ENCODE peak calls at places on chromosomes 4 and X, in seven cellular contexts. P is Peyer's patch; M is CD8-positive, alpha-beta T cell; R is transverse colon; N is K562; C is fibroblast of lung; G is aorta. I is an unnamed sample. For H3K36me3, the result is how much of the 10 kb centered on the place peaks cover.

GRCh38 chr4:107734120-107734519 is 14.1 kb upstream of the PAPSS1 start:
- DNase-seq in R (no peak), N (peak), C (no peak), P (no peak), G (no peak), M (no peak), I (no peak)

GRCh38 chr4:153483432-153484418 is 17.6 kb downstream of the TMEM131L start:
- DNase-seq in N (no peak), P (no peak), R (no peak), M (no peak), C (peak), G (no peak), I (no peak)

GRCh38 chr4:16289872-16290554 is 63.7 kb upstream of the TAPT1 start:
- DNase-seq in C (peak), N (peak), G (no peak), P (no peak), M (no peak), R (no peak), I (no peak)

GRCh38 chrX:113947548-113947947 is 636.3 kb upstream of the HTR2C start:
- DNase-seq in P (no peak), M (no peak), G (no peak), R (no peak), N (peak), C (no peak), I (no peak)

GRCh38 chr4:182344968-182345367 is 101.8 kb downstream of the TENM3 start:
- DNase-seq in N (no peak), G (no peak), P (no peak), C (no peak), M (no peak), R (no peak), I (no peak)

GRCh38 chr4:2042207-2042946 is 16.8 kb upstream of the NAT8L start:
- DNase-seq in M (no peak), P (peak), R (peak), C (no peak), G (peak), N (peak), I (no peak)

GRCh38 chr4:2291705-2292651 is 30.1 kb upstream of the MXD4 start:
- DNase-seq in N (no peak), P (peak), C (no peak), R (no peak), G (peak), M (peak), I (no peak)

GRCh38 chr4:3316146-3316545 is 23.3 kb downstream of the RGS12 start:
- DNase-seq in N (no peak), M (peak), P (peak), G (peak), C (no peak), R (no peak), I (no peak)

GRCh38 chr4:127179451-127180087 is 453.2 kb upstream of the INTU start:
- DNase-seq in P (no peak), R (no peak), N (no peak), C (no peak), M (no peak), G (no peak), I (no peak)

GRCh38 chr4:48778431-48779094 is 1.5 kb downstream of the FRYL start:
- DNase-seq in M (no peak), N (peak), R (no peak), C (peak), G (no peak), P (no peak), I (no peak)

GRCh38 chrX:69493766-69494165 is 10.4 kb upstream of the NALF2 start:
- DNase-seq in M (no peak), P (no peak), R (no peak), C (no peak), N (no peak), G (no peak), I (no peak)

GRCh38 chr4:153409412-153409811 is 56.7 kb upstream of the TMEM131L start:
- DNase-seq in C (peak), R (no peak), G (no peak), N (peak), M (no peak), P (no peak), I (no peak)

GRCh38 chr4:123553733-123554132 is 157.1 kb downstream of the SPRY1 start:
- DNase-seq in C (no peak), N (no peak), G (no peak), M (no peak), P (no peak), R (no peak), I (no peak)

GRCh38 chr4:100547541-100548208 is 29.9 kb upstream of the EMCN start:
- DNase-seq in P (no peak), G (no peak), M (no peak), R (no peak), N (no peak), C (no peak), I (no peak)

GRCh38 chrX:43500996-43501694 is 155.0 kb upstream of the MAOA start:
- DNase-seq in C (no peak), G (no peak), N (no peak), M (no peak), R (no peak), P (no peak), I (no peak)

GRCh38 chrX:115531818-115532403 is 29.1 kb upstream of the PLS3 start:
- DNase-seq in R (no peak), C (peak), M (no peak), P (no peak), N (no peak), G (no peak), I (no peak)

GRCh38 chrX:18166068-18166467 is 54.6 kb downstream of the BEND2 start:
- DNase-seq in C (no peak), P (no peak), N (no peak), M (no peak), G (no peak), R (no peak), I (no peak)

GRCh38 chrX:56563231-56564116 is at the start of gene UBQLN2:
- DNase-seq in R (peak), G (peak), M (peak), N (peak), C (peak), P (peak), I (peak)

GRCh38 chr4:149531861-149532260 is 283.8 kb downstream of the IQCM start:
- DNase-seq in M (no peak), N (no peak), P (no peak), R (no peak), G (no peak), C (peak), I (no peak)

GRCh38 chr4:2436301-2436700 is 17.5 kb downstream of the CFAP99 start:
- DNase-seq in G (no peak), R (no peak), C (no peak), N (peak), M (no peak), P (no peak), I (no peak)

GRCh38 chr4:123939621-123940020 is 543.0 kb downstream of the SPRY1 start:
- DNase-seq in C (peak), R (no peak), M (no peak), P (no peak), N (no peak), G (no peak), I (no peak)

GRCh38 chr4:124633285-124633941 is 79.1 kb downstream of the ANKRD50 start:
- DNase-seq in R (no peak), C (no peak), N (no peak), M (no peak), G (no peak), P (no peak), I (no peak)

GRCh38 chrX:117510453-117510852 is 606.2 kb downstream of the KLHL13 start:
- DNase-seq in P (no peak), C (no peak), M (no peak), R (no peak), G (no peak), N (no peak), I (no peak)

GRCh38 chr4:4426511-4427477 is 39.9 kb downstream of the NSG1 start:
- DNase-seq in G (peak), M (peak), N (no peak), C (no peak), P (no peak), R (no peak), I (no peak)

GRCh38 chr4:140427104-140427918 is at the start of gene CLGN:
- DNase-seq in M (peak), R (peak), N (peak), P (peak), G (peak), C (peak), I (peak)

GRCh38 chr4:10051536-10052135 is 30.3 kb upstream of the SLC2A9 start:
- DNase-seq in M (peak), P (no peak), G (no peak), R (no peak), N (no peak), C (no peak), I (no peak)

GRCh38 chr4:150310159-150310895 is 232.1 kb downstream of the DCLK2 start:
- DNase-seq in G (no peak), C (no peak), N (no peak), R (no peak), P (no peak), M (no peak), I (no peak)

GRCh38 chrX:666762-667161 is 36.2 kb downstream of the SHOX start:
- DNase-seq in N (no peak), M (no peak), R (no peak), P (no peak), G (no peak), C (no peak), I (no peak)

GRCh38 chr4:137253949-137254348 is 278.3 kb downstream of the PCDH18 start:
- DNase-seq in G (no peak), R (no peak), M (no peak), P (no peak), C (peak), N (no peak), I (no peak)

GRCh38 chrX:141175786-141176185 is 1.1 kb downstream of the LDOC1 start:
- DNase-seq in M (no peak), R (no peak), C (no peak), G (no peak), P (no peak), N (no peak), I (no peak)

GRCh38 chr4:183130328-183131155 is 31.5 kb downstream of the WWC2 start:
- DNase-seq in G (no peak), R (no peak), C (no peak), P (no peak), N (no peak), M (no peak), I (no peak)

GRCh38 chrX:138150709-138151108 is 560.8 kb downstream of the FGF13 start:
- DNase-seq in P (no peak), N (peak), C (no peak), G (no peak), R (no peak), M (no peak), I (no peak)

GRCh38 chr4:128844931-128845330 is 35.4 kb downstream of the JADE1 start:
- DNase-seq in N (no peak), R (no peak), P (no peak), C (peak), M (no peak), G (no peak), I (peak)
- H3K36me3 ChIP-seq in N (half or more), R (under half), P (under half), C (under half), M (under half), G (under half), I (under half)

DNA sequence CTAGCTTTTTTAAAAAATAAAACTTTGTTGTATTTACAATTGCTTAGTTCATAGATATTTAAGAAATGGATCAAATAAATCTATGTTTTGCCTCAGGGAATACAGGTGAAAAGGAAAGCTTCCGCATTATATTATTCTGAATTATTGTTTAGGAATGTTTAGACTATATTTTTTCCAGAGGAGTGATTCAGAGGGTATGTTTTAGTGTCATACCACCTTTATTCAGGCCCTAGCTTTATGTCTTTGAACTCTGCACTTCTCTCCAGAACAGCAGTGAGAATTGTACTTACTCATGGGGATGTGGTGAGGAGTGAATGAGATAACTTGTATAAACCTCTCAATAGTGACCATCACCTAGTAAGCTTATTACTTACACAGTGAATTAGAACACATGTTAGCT is 14.0 kb downstream of the SLIT2 start:
- DNase-seq in G (no peak), N (no peak), P (no peak), C (no peak), R (no peak), M (no peak), I (no peak)
- H3K27ac ChIP-seq in G (no peak), N (no peak), P (no peak), C (no peak), R (no peak), M (no peak), I (no peak)

GRCh38 chr4:40826821-40827220 is 77.1 kb downstream of the NSUN7 start:
- DNase-seq in N (no peak), R (no peak), M (no peak), C (no peak), G (no peak), P (no peak), I (no peak)
- H3K36me3 ChIP-seq in N (under half), R (under half), M (under half), C (under half), G (under half), P (under half), I (under half)

GRCh38 chr4:38320833-38321232 is 343.2 kb upstream of the KLF3 start:
- DNase-seq in R (no peak), N (no peak), G (no peak), P (no peak), C (no peak), M (no peak), I (no peak)

GRCh38 chr4:38322709-38323108 is 341.3 kb upstream of the KLF3 start:
- DNase-seq in C (peak), M (no peak), N (peak), R (no peak), G (peak), P (no peak), I (peak)

GRCh38 chr4:38319456-38320348 is 344.3 kb upstream of the KLF3 start:
- DNase-seq in M (peak), G (peak), P (peak), R (peak), N (peak), C (peak), I (peak)

GRCh38 chr4:38318737-38319455 is 345.1 kb upstream of the KLF3 start:
- DNase-seq in N (peak), R (peak), G (peak), M (peak), P (peak), C (peak), I (peak)

GRCh38 chr4:38320349-38320707 is 343.7 kb upstream of the KLF3 start:
- DNase-seq in R (no peak), C (no peak), N (no peak), M (no peak), P (no peak), G (no peak), I (no peak)
- H3K27ac ChIP-seq in R (peak), C (no peak), N (peak), M (no peak), P (peak), G (no peak), I (peak)

I was measured in psoas muscle.